ENCODE peak calls at places on chromosome 13, in six cellular contexts. Q is activated CD4-positive, alpha-beta T cell treated with anti-CD3 and anti-CD28 coated beads for 1 hour; U is neural crest cell; N is uterus; J is NCI-H1694; K is cardiac muscle cell. V is an unnamed sample.

GRCh38 chr13:37068962-37069361 is 9.5 kb upstream of the SUPT20H start:
- DNase-seq in Q (no peak), U (no peak), N (no peak), J (no peak), K (peak), V (no peak)

GRCh38 chr13:99432637-99433542 is 68.4 kb upstream of the TM9SF2 start:
- DNase-seq in Q (peak), U (no peak), N (peak), J (no peak), K (peak), V (peak)

GRCh38 chr13:48530833-48531232 is 2.0 kb downstream of the RCBTB2 start:
- DNase-seq in Q (no peak), U (no peak), N (no peak), J (no peak), K (no peak), V (no peak)

GRCh38 chr13:97629601-97630272 is 195.8 kb downstream of the RAP2A start:
- DNase-seq in Q (no peak), U (no peak), N (no peak), J (no peak), K (no peak), V (no peak)

GRCh38 chr13:40164137-40164536 is 502.3 kb downstream of the FOXO1 start:
- DNase-seq in Q (no peak), U (no peak), N (no peak), J (no peak), K (no peak), V (no peak)

GRCh38 chr13:73767747-73768315 is 366.4 kb downstream of the KLF12 start:
- DNase-seq in Q (no peak), U (peak), N (no peak), J (no peak), K (no peak), V (peak)

GRCh38 chr13:68588623-68589022 is 1358.5 kb upstream of the PCDH9 start:
- DNase-seq in Q (no peak), U (no peak), N (no peak), J (no peak), K (no peak), V (no peak)

GRCh38 chr13:40220299-40220935 is 446.0 kb downstream of the FOXO1 start:
- DNase-seq in Q (no peak), U (no peak), N (peak), J (no peak), K (peak), V (no peak)

V was measured in T-helper 17 cell.